ENCODE peak calls at places on chromosomes 12 and 14, in six cellular contexts. One of them, this sample, is unnamed.

GRCh38 chr12:99619389-99620158 is 28.0 kb upstream of the GARIN6 start:
- DNase-seq in GM12878: no peak
- DNase-seq in HepG2: peak
- DNase-seq in SK-N-SH: peak
- DNase-seq in K562: peak
- DNase-seq in A549: no peak
- DNase-seq in this sample: no peak

GRCh38 chr14:52283099-52283498 is 15.6 kb downstream of the PTGDR start:
- DNase-seq in HepG2: no peak
- DNase-seq in GM12878: no peak
- DNase-seq in K562: no peak
- DNase-seq in SK-N-SH: no peak
- DNase-seq in A549: no peak
- DNase-seq in this sample: no peak

GRCh38 chr14:102187044-102187443 is 47.3 kb downstream of the WDR20 start:
- DNase-seq in K562: peak
- DNase-seq in A549: peak
- DNase-seq in GM12878: no peak
- DNase-seq in SK-N-SH: no peak
- DNase-seq in HepG2: no peak
- DNase-seq in this sample: no peak

GRCh38 chr12:65014504-65015271 is 106.4 kb downstream of the WIF1 start:
- DNase-seq in HepG2: no peak
- DNase-seq in SK-N-SH: no peak
- DNase-seq in K562: no peak
- DNase-seq in A549: no peak
- DNase-seq in GM12878: no peak
- DNase-seq in this sample: no peak

GRCh38 chr12:127355061-127355820 is 911.7 kb upstream of the TMEM132C start:
- DNase-seq in K562: peak
- DNase-seq in HepG2: no peak
- DNase-seq in A549: peak
- DNase-seq in SK-N-SH: peak
- DNase-seq in GM12878: no peak
- DNase-seq in this sample: peak

GRCh38 chr12:7369274-7369729 is 65.4 kb downstream of the ACSM4 start:
- DNase-seq in HepG2: peak
- DNase-seq in GM12878: peak
- DNase-seq in SK-N-SH: peak
- DNase-seq in A549: no peak
- DNase-seq in K562: peak
- DNase-seq in this sample: no peak

GRCh38 chr12:50186667-50187066 is 19.5 kb upstream of the CERS5 start:
- DNase-seq in SK-N-SH: no peak
- DNase-seq in K562: no peak
- DNase-seq in A549: no peak
- DNase-seq in HepG2: no peak
- DNase-seq in GM12878: no peak
- DNase-seq in this sample: no peak

GRCh38 chr12:75087656-75088055 is 122.0 kb downstream of the KCNC2 start:
- DNase-seq in GM12878: no peak
- DNase-seq in SK-N-SH: no peak
- DNase-seq in A549: no peak
- DNase-seq in HepG2: no peak
- DNase-seq in K562: no peak
- DNase-seq in this sample: no peak

GRCh38 chr12:5907812-5908211 is 37.2 kb downstream of the ANO2 start:
- DNase-seq in SK-N-SH: no peak
- DNase-seq in K562: no peak
- DNase-seq in A549: no peak
- DNase-seq in GM12878: no peak
- DNase-seq in HepG2: no peak
- DNase-seq in this sample: no peak

GRCh38 chr12:30687265-30687986 is 8.2 kb downstream of the IPO8 start:
- DNase-seq in GM12878: no peak
- DNase-seq in K562: no peak
- DNase-seq in SK-N-SH: no peak
- DNase-seq in A549: no peak
- DNase-seq in HepG2: peak
- DNase-seq in this sample: no peak

GRCh38 chr12:90234455-90234854 is 525.8 kb upstream of the ATP2B1 start:
- DNase-seq in HepG2: no peak
- DNase-seq in SK-N-SH: no peak
- DNase-seq in A549: no peak
- DNase-seq in K562: no peak
- DNase-seq in GM12878: no peak
- DNase-seq in this sample: no peak

GRCh38 chr14:51726166-51726899 is 74.6 kb downstream of the FRMD6 start:
- DNase-seq in GM12878: no peak
- DNase-seq in A549: no peak
- DNase-seq in SK-N-SH: no peak
- DNase-seq in K562: no peak
- DNase-seq in HepG2: no peak
- DNase-seq in this sample: no peak

GRCh38 chr14:21036746-21037145 is 2.1 kb upstream of the RNASE13 start:
- DNase-seq in SK-N-SH: no peak
- DNase-seq in GM12878: no peak
- DNase-seq in K562: no peak
- DNase-seq in HepG2: no peak
- DNase-seq in A549: no peak
- DNase-seq in this sample: no peak

GRCh38 chr12:130121246-130122005 is 40.8 kb upstream of the FZD10 start:
- DNase-seq in SK-N-SH: no peak
- DNase-seq in A549: no peak
- DNase-seq in GM12878: no peak
- DNase-seq in HepG2: no peak
- DNase-seq in K562: no peak
- DNase-seq in this sample: no peak

GRCh38 chr12:113062502-113063395 is 6.2 kb downstream of the DTX1 start:
- DNase-seq in GM12878: no peak
- DNase-seq in SK-N-SH: peak
- DNase-seq in HepG2: no peak
- DNase-seq in A549: no peak
- DNase-seq in K562: no peak
- DNase-seq in this sample: no peak

GRCh38 chr12:32756476-32757158 is 920 bp upstream of the YARS2 start:
- DNase-seq in HepG2: no peak
- DNase-seq in K562: no peak
- DNase-seq in A549: no peak
- DNase-seq in SK-N-SH: peak
- DNase-seq in GM12878: no peak
- DNase-seq in this sample: no peak

GRCh38 chr12:57896437-57897201 is 44.7 kb upstream of the ATP23 start:
- DNase-seq in SK-N-SH: peak
- DNase-seq in K562: no peak
- DNase-seq in GM12878: no peak
- DNase-seq in A549: peak
- DNase-seq in HepG2: no peak
- DNase-seq in this sample: no peak

GRCh38 chr12:26971963-26972362 is 33.7 kb downstream of the FGFR1OP2 start:
- DNase-seq in GM12878: peak
- DNase-seq in SK-N-SH: no peak
- DNase-seq in HepG2: no peak
- DNase-seq in K562: no peak
- DNase-seq in A549: no peak
- DNase-seq in this sample: no peak

GRCh38 chr12:49366652-49367380 is 446 bp upstream of the SPATS2 start:
- DNase-seq in A549: peak
- DNase-seq in HepG2: peak
- DNase-seq in SK-N-SH: peak
- DNase-seq in K562: peak
- DNase-seq in GM12878: peak
- DNase-seq in this sample: peak

GRCh38 chr14:23544511-23545447 is 6.8 kb downstream of the ZFHX2 start:
- DNase-seq in A549: no peak
- DNase-seq in K562: no peak
- DNase-seq in SK-N-SH: no peak
- DNase-seq in HepG2: no peak
- DNase-seq in GM12878: no peak
- DNase-seq in this sample: peak

GRCh38 chr12:19643635-19644034 is 204.3 kb downstream of the AEBP2 start:
- DNase-seq in SK-N-SH: peak
- DNase-seq in A549: peak
- DNase-seq in HepG2: peak
- DNase-seq in GM12878: no peak
- DNase-seq in K562: peak
- DNase-seq in this sample: peak

GRCh38 chr12:108214486-108214885 is 85.4 kb downstream of the WSCD2 start:
- DNase-seq in GM12878: no peak
- DNase-seq in SK-N-SH: no peak
- DNase-seq in A549: peak
- DNase-seq in HepG2: peak
- DNase-seq in K562: peak
- DNase-seq in this sample: peak

GRCh38 chr12:90978117-90978770 is 23.3 kb upstream of the CCER1 start:
- DNase-seq in GM12878: peak
- DNase-seq in K562: peak
- DNase-seq in HepG2: peak
- DNase-seq in A549: peak
- DNase-seq in SK-N-SH: peak
- DNase-seq in this sample: no peak

GRCh38 chr14:100376751-100377171 is 53.6 kb downstream of the SLC25A47 start:
- DNase-seq in SK-N-SH: no peak
- DNase-seq in GM12878: no peak
- DNase-seq in K562: peak
- DNase-seq in A549: peak
- DNase-seq in HepG2: peak
- DNase-seq in this sample: no peak

GRCh38 chr14:42480235-42480634 is 873.6 kb downstream of the LRFN5 start:
- DNase-seq in HepG2: no peak
- DNase-seq in K562: no peak
- DNase-seq in SK-N-SH: no peak
- DNase-seq in GM12878: no peak
- DNase-seq in A549: no peak
- DNase-seq in this sample: no peak

GRCh38 chr12:114335607-114336006 is 70.3 kb downstream of the TBX5 start:
- DNase-seq in SK-N-SH: no peak
- DNase-seq in K562: no peak
- DNase-seq in HepG2: no peak
- DNase-seq in A549: no peak
- DNase-seq in GM12878: no peak
- DNase-seq in this sample: peak

GRCh38 chr14:21070610-21071224 is 613 bp downstream of the ARHGEF40 start:
- DNase-seq in SK-N-SH: peak
- DNase-seq in A549: peak
- DNase-seq in K562: peak
- DNase-seq in HepG2: peak
- DNase-seq in GM12878: no peak
- DNase-seq in this sample: peak

GRCh38 chr14:79576434-79576833 is 634.9 kb downstream of the DIO2 start:
- DNase-seq in HepG2: no peak
- DNase-seq in SK-N-SH: no peak
- DNase-seq in K562: no peak
- DNase-seq in GM12878: no peak
- DNase-seq in A549: no peak
- DNase-seq in this sample: no peak

GRCh38 chr12:44873898-44874297 is 2.2 kb downstream of the NELL2 start:
- DNase-seq in HepG2: no peak
- DNase-seq in GM12878: no peak
- DNase-seq in SK-N-SH: peak
- DNase-seq in A549: no peak
- DNase-seq in K562: no peak
- DNase-seq in this sample: no peak

DNA sequence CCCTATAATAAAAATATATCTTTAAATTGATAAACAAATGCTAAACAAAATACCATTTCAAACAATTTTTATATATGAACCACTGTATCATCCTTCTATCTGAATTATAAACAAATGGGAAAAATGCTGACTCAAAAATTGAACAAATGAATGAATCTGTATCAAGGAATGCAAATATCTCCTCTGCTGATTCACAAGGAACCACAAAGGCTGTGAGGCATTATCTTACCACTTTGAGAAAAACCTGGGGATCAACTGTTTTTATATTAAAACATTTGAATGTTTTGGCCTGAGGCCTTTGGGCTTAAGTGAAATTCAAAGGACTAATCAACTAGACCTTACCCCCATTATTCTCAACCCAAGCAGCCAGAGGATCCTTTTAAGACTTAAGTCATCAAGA is 86.3 kb downstream of the EML5 start:
- DNase-seq in HepG2: no peak
- DNase-seq in K562: no peak
- DNase-seq in GM12878: no peak
- DNase-seq in A549: no peak
- DNase-seq in SK-N-SH: no peak
- DNase-seq in this sample: no peak
- TF ChIP-seq CHD2 in HepG2: no peak
- TF ChIP-seq CHD2 in K562: no peak
- TF ChIP-seq CHD2 in GM12878: no peak
- TF ChIP-seq CHD2 in A549: no peak
- TF ChIP-seq CHD2 in SK-N-SH: no peak
- TF ChIP-seq CHD2 in this sample: no peak

GRCh38 chr14:91891721-91892220 is 24.4 kb upstream of the TC2N start:
- DNase-seq in A549: no peak
- DNase-seq in GM12878: no peak
- DNase-seq in HepG2: no peak
- DNase-seq in SK-N-SH: no peak
- DNase-seq in K562: no peak
- DNase-seq in this sample: no peak
- TF ChIP-seq CHD2 in A549: no peak
- TF ChIP-seq CHD2 in GM12878: no peak
- TF ChIP-seq CHD2 in HepG2: no peak
- TF ChIP-seq CHD2 in SK-N-SH: no peak
- TF ChIP-seq CHD2 in K562: no peak
- TF ChIP-seq CHD2 in this sample: no peak

GRCh38 chr14:71238835-71239234 is 331.6 kb downstream of the PCNX1 start:
- DNase-seq in A549: no peak
- DNase-seq in HepG2: no peak
- DNase-seq in GM12878: no peak
- DNase-seq in SK-N-SH: no peak
- DNase-seq in K562: no peak
- DNase-seq in this sample: no peak

GRCh38 chr14:71240866-71241520 is 333.7 kb downstream of the PCNX1 start:
- DNase-seq in GM12878: no peak
- DNase-seq in A549: no peak
- DNase-seq in HepG2: no peak
- DNase-seq in SK-N-SH: no peak
- DNase-seq in K562: no peak
- DNase-seq in this sample: no peak

GRCh38 chr14:71237556-71237955 is 330.3 kb downstream of the PCNX1 start:
- DNase-seq in SK-N-SH: no peak
- DNase-seq in GM12878: no peak
- DNase-seq in A549: no peak
- DNase-seq in HepG2: no peak
- DNase-seq in K562: no peak
- DNase-seq in this sample: no peak

GRCh38 chr14:71242237-71242748 is 335.0 kb downstream of the PCNX1 start:
- DNase-seq in SK-N-SH: peak
- DNase-seq in K562: no peak
- DNase-seq in A549: no peak
- DNase-seq in GM12878: no peak
- DNase-seq in HepG2: no peak
- DNase-seq in this sample: no peak

GRCh38 chr14:71240154-71240553 is 332.9 kb downstream of the PCNX1 start:
- DNase-seq in HepG2: peak
- DNase-seq in K562: no peak
- DNase-seq in A549: no peak
- DNase-seq in SK-N-SH: no peak
- DNase-seq in GM12878: no peak
- DNase-seq in this sample: no peak
- TF ChIP-seq CHD2 in HepG2: no peak
- TF ChIP-seq CHD2 in K562: no peak
- TF ChIP-seq CHD2 in A549: no peak
- TF ChIP-seq CHD2 in SK-N-SH: no peak
- TF ChIP-seq CHD2 in GM12878: no peak
- TF ChIP-seq CHD2 in this sample: no peak

GRCh38 chr12:13124661-13125505 is 21.4 kb upstream of the GSG1 start:
- DNase-seq in A549: no peak
- DNase-seq in K562: no peak
- DNase-seq in HepG2: no peak
- DNase-seq in GM12878: no peak
- DNase-seq in SK-N-SH: no peak
- DNase-seq in this sample: no peak
- TF ChIP-seq CHD2 in A549: no peak
- TF ChIP-seq CHD2 in K562: no peak
- TF ChIP-seq CHD2 in HepG2: no peak
- TF ChIP-seq CHD2 in GM12878: no peak
- TF ChIP-seq CHD2 in SK-N-SH: no peak
- TF ChIP-seq CHD2 in this sample: no peak

This sample was measured in H1.